ENCODE peak calls at places on chromosome 20, in nine cellular contexts. One of them, this sample, is unnamed.

GRCh38 chr20:19692100-19692499 is 66.0 kb upstream of the RIN2 start:
- DNase-seq in prostate gland: no peak
- DNase-seq in IMR-90: peak
- DNase-seq in transverse colon: no peak
- DNase-seq in ovary: no peak
- DNase-seq in heart left ventricle: no peak
- DNase-seq in tibial nerve: no peak
- DNase-seq in Peyer's patch: no peak
- DNase-seq in uterus: no peak
- DNase-seq in this sample: no peak

GRCh38 chr20:5865604-5866003 is 84.7 kb downstream of the TRMT6 start:
- DNase-seq in prostate gland: no peak
- DNase-seq in IMR-90: no peak
- DNase-seq in transverse colon: no peak
- DNase-seq in ovary: no peak
- DNase-seq in heart left ventricle: no peak
- DNase-seq in tibial nerve: no peak
- DNase-seq in Peyer's patch: no peak
- DNase-seq in uterus: no peak
- DNase-seq in this sample: no peak

GRCh38 chr20:10219993-10220750 is 1.5 kb downstream of the SNAP25 start:
- DNase-seq in prostate gland: no peak
- DNase-seq in IMR-90: no peak
- DNase-seq in transverse colon: no peak
- DNase-seq in ovary: no peak
- DNase-seq in heart left ventricle: no peak
- DNase-seq in tibial nerve: no peak
- DNase-seq in Peyer's patch: no peak
- DNase-seq in uterus: no peak
- DNase-seq in this sample: no peak

GRCh38 chr20:46230811-46231282 is 77.5 kb downstream of the CDH22 start:
- DNase-seq in prostate gland: no peak
- DNase-seq in IMR-90: peak
- DNase-seq in transverse colon: no peak
- DNase-seq in ovary: no peak
- DNase-seq in heart left ventricle: no peak
- DNase-seq in tibial nerve: no peak
- DNase-seq in Peyer's patch: no peak
- DNase-seq in uterus: no peak
- DNase-seq in this sample: no peak

GRCh38 chr20:18992418-18992817 is 178.8 kb downstream of the SCP2D1 start:
- DNase-seq in prostate gland: no peak
- DNase-seq in IMR-90: no peak
- DNase-seq in transverse colon: no peak
- DNase-seq in ovary: no peak
- DNase-seq in heart left ventricle: no peak
- DNase-seq in tibial nerve: no peak
- DNase-seq in Peyer's patch: no peak
- DNase-seq in uterus: peak
- DNase-seq in this sample: no peak

GRCh38 chr20:41098703-41099250 is 38.6 kb upstream of the PLCG1 start:
- DNase-seq in prostate gland: no peak
- DNase-seq in IMR-90: peak
- DNase-seq in transverse colon: no peak
- DNase-seq in ovary: no peak
- DNase-seq in heart left ventricle: no peak
- DNase-seq in tibial nerve: no peak
- DNase-seq in Peyer's patch: no peak
- DNase-seq in uterus: no peak
- DNase-seq in this sample: no peak

GRCh38 chr20:33091693-33092092 is 12.2 kb downstream of the BPIFB4 start:
- DNase-seq in prostate gland: no peak
- DNase-seq in IMR-90: no peak
- DNase-seq in transverse colon: no peak
- DNase-seq in ovary: no peak
- DNase-seq in heart left ventricle: no peak
- DNase-seq in tibial nerve: no peak
- DNase-seq in Peyer's patch: no peak
- DNase-seq in uterus: no peak
- DNase-seq in this sample: no peak

GRCh38 chr20:10536531-10536930 is 101.4 kb downstream of the SLX4IP start:
- DNase-seq in prostate gland: peak
- DNase-seq in IMR-90: peak
- DNase-seq in transverse colon: no peak
- DNase-seq in ovary: no peak
- DNase-seq in heart left ventricle: no peak
- DNase-seq in tibial nerve: no peak
- DNase-seq in Peyer's patch: no peak
- DNase-seq in uterus: no peak
- DNase-seq in this sample: no peak

GRCh38 chr20:12053348-12053747 is 135.7 kb downstream of the BTBD3 start:
- DNase-seq in prostate gland: no peak
- DNase-seq in IMR-90: peak
- DNase-seq in transverse colon: no peak
- DNase-seq in ovary: no peak
- DNase-seq in heart left ventricle: no peak
- DNase-seq in tibial nerve: no peak
- DNase-seq in Peyer's patch: no peak
- DNase-seq in uterus: no peak
- DNase-seq in this sample: no peak

GRCh38 chr20:37357481-37358365 is 11.8 kb downstream of the SRC start:
- DNase-seq in prostate gland: no peak
- DNase-seq in IMR-90: no peak
- DNase-seq in transverse colon: no peak
- DNase-seq in ovary: no peak
- DNase-seq in heart left ventricle: no peak
- DNase-seq in tibial nerve: no peak
- DNase-seq in Peyer's patch: peak
- DNase-seq in uterus: no peak
- DNase-seq in this sample: no peak

GRCh38 chr20:23232219-23232581 is 118.4 kb upstream of the NXT1 start:
- DNase-seq in prostate gland: no peak
- DNase-seq in IMR-90: no peak
- DNase-seq in transverse colon: no peak
- DNase-seq in ovary: no peak
- DNase-seq in heart left ventricle: no peak
- DNase-seq in tibial nerve: no peak
- DNase-seq in Peyer's patch: no peak
- DNase-seq in uterus: no peak
- DNase-seq in this sample: no peak

GRCh38 chr20:44720994-44721784 is 6.0 kb downstream of the CCN5 start:
- DNase-seq in prostate gland: no peak
- DNase-seq in IMR-90: peak
- DNase-seq in transverse colon: no peak
- DNase-seq in ovary: peak
- DNase-seq in heart left ventricle: peak
- DNase-seq in tibial nerve: no peak
- DNase-seq in Peyer's patch: no peak
- DNase-seq in uterus: peak
- DNase-seq in this sample: peak

GRCh38 chr20:2805682-2806350 is 5.4 kb upstream of the CPXM1 start:
- DNase-seq in prostate gland: no peak
- DNase-seq in IMR-90: peak
- DNase-seq in transverse colon: no peak
- DNase-seq in ovary: no peak
- DNase-seq in heart left ventricle: no peak
- DNase-seq in tibial nerve: no peak
- DNase-seq in Peyer's patch: no peak
- DNase-seq in uterus: no peak
- DNase-seq in this sample: peak

GRCh38 chr20:40666336-40666735 is 22.7 kb downstream of the MAFB start:
- DNase-seq in prostate gland: no peak
- DNase-seq in IMR-90: no peak
- DNase-seq in transverse colon: no peak
- DNase-seq in ovary: no peak
- DNase-seq in heart left ventricle: no peak
- DNase-seq in tibial nerve: no peak
- DNase-seq in Peyer's patch: no peak
- DNase-seq in uterus: no peak
- DNase-seq in this sample: no peak

GRCh38 chr20:4592316-4593148 is 129.2 kb upstream of the PRND start:
- DNase-seq in prostate gland: no peak
- DNase-seq in IMR-90: no peak
- DNase-seq in transverse colon: peak
- DNase-seq in ovary: peak
- DNase-seq in heart left ventricle: peak
- DNase-seq in tibial nerve: no peak
- DNase-seq in Peyer's patch: peak
- DNase-seq in uterus: peak
- DNase-seq in this sample: no peak

GRCh38 chr20:40970218-40970617 is 58.4 kb upstream of the TOP1 start:
- DNase-seq in prostate gland: no peak
- DNase-seq in IMR-90: no peak
- DNase-seq in transverse colon: no peak
- DNase-seq in ovary: no peak
- DNase-seq in heart left ventricle: no peak
- DNase-seq in tibial nerve: no peak
- DNase-seq in Peyer's patch: peak
- DNase-seq in uterus: no peak
- DNase-seq in this sample: peak

DNA sequence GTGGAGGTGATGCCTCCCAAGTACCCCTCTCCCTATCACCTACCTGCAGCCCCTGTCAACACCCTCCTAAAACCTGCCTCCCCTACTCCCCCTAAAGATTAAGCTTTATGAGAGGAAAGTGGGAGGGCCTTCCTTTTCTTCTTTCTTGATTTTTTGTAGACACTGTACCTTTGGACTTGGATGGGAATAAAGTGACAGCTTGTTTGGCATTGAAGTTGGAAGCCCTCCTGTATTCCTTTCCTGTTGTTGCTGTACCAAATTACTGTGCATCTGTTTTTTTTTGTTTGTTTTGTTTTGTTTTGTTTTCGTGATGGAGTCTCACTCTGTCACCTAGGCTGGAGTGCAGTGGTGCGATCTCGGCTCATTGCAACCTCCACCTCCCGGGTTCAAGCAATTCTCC is 99.3 kb upstream of the NFATC2 start:
- DNase-seq in prostate gland: no peak
- DNase-seq in IMR-90: no peak
- DNase-seq in transverse colon: no peak
- DNase-seq in ovary: no peak
- DNase-seq in heart left ventricle: no peak
- DNase-seq in tibial nerve: no peak
- DNase-seq in Peyer's patch: no peak
- DNase-seq in uterus: no peak
- DNase-seq in this sample: no peak
- TF ChIP-seq CTCF in prostate gland: no peak
- TF ChIP-seq CTCF in IMR-90: no peak
- TF ChIP-seq CTCF in transverse colon: no peak
- TF ChIP-seq CTCF in ovary: no peak
- TF ChIP-seq CTCF in heart left ventricle: no peak
- TF ChIP-seq CTCF in tibial nerve: no peak
- TF ChIP-seq CTCF in Peyer's patch: no peak
- TF ChIP-seq CTCF in uterus: no peak
- TF ChIP-seq CTCF in this sample: no peak

GRCh38 chr20:47664744-47665143 is 120.5 kb downstream of the SULF2 start:
- DNase-seq in prostate gland: no peak
- DNase-seq in IMR-90: no peak
- DNase-seq in transverse colon: no peak
- DNase-seq in ovary: no peak
- DNase-seq in heart left ventricle: no peak
- DNase-seq in tibial nerve: no peak
- DNase-seq in Peyer's patch: peak
- DNase-seq in uterus: no peak
- DNase-seq in this sample: no peak

GRCh38 chr20:47662483-47663353 is 122.6 kb downstream of the SULF2 start:
- DNase-seq in prostate gland: no peak
- DNase-seq in IMR-90: no peak
- DNase-seq in transverse colon: no peak
- DNase-seq in ovary: no peak
- DNase-seq in heart left ventricle: no peak
- DNase-seq in tibial nerve: no peak
- DNase-seq in Peyer's patch: no peak
- DNase-seq in uterus: no peak
- DNase-seq in this sample: no peak

GRCh38 chr20:47665221-47665991 is 119.9 kb downstream of the SULF2 start:
- DNase-seq in prostate gland: no peak
- DNase-seq in IMR-90: no peak
- DNase-seq in transverse colon: no peak
- DNase-seq in ovary: no peak
- DNase-seq in heart left ventricle: no peak
- DNase-seq in tibial nerve: no peak
- DNase-seq in Peyer's patch: no peak
- DNase-seq in uterus: no peak
- DNase-seq in this sample: peak

GRCh38 chr20:47663354-47664067 is 121.8 kb downstream of the SULF2 start:
- DNase-seq in prostate gland: peak
- DNase-seq in IMR-90: peak
- DNase-seq in transverse colon: peak
- DNase-seq in ovary: peak
- DNase-seq in heart left ventricle: peak
- DNase-seq in tibial nerve: peak
- DNase-seq in Peyer's patch: peak
- DNase-seq in uterus: peak
- DNase-seq in this sample: peak

DNA sequence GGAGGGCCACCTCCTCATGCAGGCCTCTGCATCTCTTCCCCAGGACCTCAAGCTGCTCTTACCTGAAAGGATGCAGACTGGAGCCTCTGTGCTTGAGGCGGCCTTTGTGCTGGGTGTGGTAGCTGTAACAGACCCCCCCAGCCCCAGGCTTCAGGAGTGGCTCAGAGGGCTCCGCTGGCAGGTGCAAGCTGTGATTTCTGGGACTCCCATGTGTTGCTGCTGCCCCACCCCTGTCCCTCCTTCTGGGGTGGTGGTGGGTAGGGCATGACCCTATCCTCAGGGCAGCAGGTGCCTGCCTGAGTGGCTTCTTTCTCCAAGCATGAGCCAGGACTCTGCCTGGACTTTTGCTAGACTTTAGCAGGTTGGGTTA is 121.2 kb downstream of the SULF2 start:
- DNase-seq in prostate gland: no peak
- DNase-seq in IMR-90: no peak
- DNase-seq in transverse colon: peak
- DNase-seq in ovary: no peak
- DNase-seq in heart left ventricle: no peak
- DNase-seq in tibial nerve: no peak
- DNase-seq in Peyer's patch: no peak
- DNase-seq in uterus: no peak
- DNase-seq in this sample: no peak
- TF ChIP-seq POLR2A in prostate gland: no peak
- TF ChIP-seq POLR2A in IMR-90: no peak
- TF ChIP-seq POLR2A in transverse colon: no peak
- TF ChIP-seq POLR2A in ovary: no peak
- TF ChIP-seq POLR2A in heart left ventricle: no peak
- TF ChIP-seq POLR2A in tibial nerve: no peak
- TF ChIP-seq POLR2A in Peyer's patch: no peak
- TF ChIP-seq POLR2A in uterus: no peak
- TF ChIP-seq POLR2A in this sample: no peak

GRCh38 chr20:38473353-38473795 is 731 bp downstream of the RALGAPB start:
- DNase-seq in prostate gland: peak
- DNase-seq in IMR-90: no peak
- DNase-seq in transverse colon: no peak
- DNase-seq in ovary: no peak
- DNase-seq in heart left ventricle: no peak
- DNase-seq in tibial nerve: no peak
- DNase-seq in Peyer's patch: no peak
- DNase-seq in uterus: no peak
- DNase-seq in this sample: no peak
- TF ChIP-seq CTCF in prostate gland: no peak
- TF ChIP-seq CTCF in IMR-90: no peak
- TF ChIP-seq CTCF in transverse colon: no peak
- TF ChIP-seq CTCF in ovary: no peak
- TF ChIP-seq CTCF in heart left ventricle: no peak
- TF ChIP-seq CTCF in tibial nerve: no peak
- TF ChIP-seq CTCF in Peyer's patch: no peak
- TF ChIP-seq CTCF in uterus: no peak
- TF ChIP-seq CTCF in this sample: no peak

GRCh38 chr20:49285813-49286494 is 8.1 kb upstream of the ZNFX1 start:
- DNase-seq in prostate gland: no peak
- DNase-seq in IMR-90: no peak
- DNase-seq in transverse colon: no peak
- DNase-seq in ovary: no peak
- DNase-seq in heart left ventricle: no peak
- DNase-seq in tibial nerve: no peak
- DNase-seq in Peyer's patch: no peak
- DNase-seq in uterus: no peak
- DNase-seq in this sample: no peak
- TF ChIP-seq POLR2A in prostate gland: no peak
- TF ChIP-seq POLR2A in IMR-90: no peak
- TF ChIP-seq POLR2A in transverse colon: no peak
- TF ChIP-seq POLR2A in ovary: no peak
- TF ChIP-seq POLR2A in heart left ventricle: no peak
- TF ChIP-seq POLR2A in tibial nerve: no peak
- TF ChIP-seq POLR2A in Peyer's patch: no peak
- TF ChIP-seq POLR2A in uterus: no peak
- TF ChIP-seq POLR2A in this sample: no peak